ENCODE peak calls at places on chromosomes 6 and 20, in five cellular contexts. V is endothelial cell of umbilical vein, A is A549, I is K562, G is WTC11. P is an unnamed sample.

GRCh38 chr6:14252271-14252850 is 134.8 kb downstream of the CD83 start:
- DNase-seq in I (no peak), A (no peak), V (no peak), G (no peak), P (no peak)

GRCh38 chr20:50919567-50919966 is 11.7 kb downstream of the ADNP start:
- DNase-seq in V (no peak), G (no peak), A (peak), I (no peak), P (no peak)

GRCh38 chr6:26003102-26003694 is 40.6 kb downstream of the TRIM38 start:
- DNase-seq in V (peak), A (peak), I (peak), G (peak), P (peak)

GRCh38 chr20:38186788-38187221 is 21.7 kb upstream of the TGM2 start:
- DNase-seq in G (no peak), V (peak), I (no peak), A (peak), P (no peak)

GRCh38 chr6:88804701-88805100 is 158.7 kb downstream of the RNGTT start:
- DNase-seq in V (no peak), G (no peak), I (no peak), A (no peak), P (no peak)

GRCh38 chr6:121548146-121548545 is 112.7 kb downstream of the GJA1 start:
- DNase-seq in I (no peak), V (no peak), G (no peak), A (no peak), P (no peak)

GRCh38 chr6:48994811-48995210 is 468.2 kb downstream of the MMUT start:
- DNase-seq in G (no peak), V (no peak), A (peak), I (no peak), P (peak)

GRCh38 chr6:153965996-153966395 is 73.0 kb upstream of the OPRM1 start:
- DNase-seq in G (no peak), V (no peak), I (no peak), A (no peak), P (peak)

GRCh38 chr6:136113736-136114173 is 136.4 kb downstream of the MTFR2 start:
- DNase-seq in I (no peak), A (peak), V (peak), G (peak), P (peak)

GRCh38 chr6:74404366-74404765 is 708.4 kb downstream of the CD109 start:
- DNase-seq in I (no peak), A (no peak), V (no peak), G (no peak), P (no peak)

GRCh38 chr6:111810321-111811235 is 62.7 kb downstream of the FYN start:
- DNase-seq in G (no peak), V (no peak), A (no peak), I (no peak), P (no peak)

GRCh38 chr6:121971886-121972285 is 427.6 kb upstream of the HSF2 start:
- DNase-seq in G (no peak), A (no peak), I (no peak), V (no peak), P (no peak)

GRCh38 chr6:110960014-110960390 is 1.5 kb downstream of the GTF3C6 start:
- DNase-seq in V (no peak), A (no peak), G (no peak), I (no peak), P (no peak)

GRCh38 chr20:20711413-20711812 is 1.0 kb downstream of the RALGAPA2 start:
- DNase-seq in G (no peak), I (no peak), A (no peak), V (peak), P (peak)

GRCh38 chr20:18224968-18225568 is 63.3 kb upstream of the ZNF133 start:
- DNase-seq in V (peak), A (peak), I (no peak), G (no peak), P (no peak)

GRCh38 chr6:163538331-163538730 is 123.8 kb downstream of the QKI start:
- DNase-seq in G (no peak), A (no peak), V (no peak), I (no peak), P (no peak)

GRCh38 chr6:29532320-29532951 is 27.1 kb downstream of the UBD start:
- DNase-seq in A (no peak), V (no peak), I (no peak), G (no peak), P (no peak)

GRCh38 chr6:5061152-5061551 is 24.0 kb upstream of the PPP1R3G start:
- DNase-seq in I (no peak), G (no peak), A (no peak), V (no peak), P (peak)

GRCh38 chr6:71585472-71585871 is 296.9 kb downstream of the OGFRL1 start:
- DNase-seq in G (no peak), A (no peak), I (no peak), V (no peak), P (no peak)

GRCh38 chr20:45631184-45631583 is at the start of gene WFDC9:
- DNase-seq in I (no peak), G (no peak), A (no peak), V (no peak), P (no peak)

GRCh38 chr20:2130668-2131067 is 29.0 kb downstream of the STK35 start:
- DNase-seq in I (no peak), V (no peak), G (peak), A (no peak), P (peak)

GRCh38 chr6:36289281-36290018 is 19.6 kb downstream of the PNPLA1 start:
- DNase-seq in I (no peak), G (no peak), V (no peak), A (no peak), P (no peak)

GRCh38 chr20:51092238-51092822 is 69.4 kb upstream of the KCNG1 start:
- DNase-seq in G (no peak), V (no peak), A (no peak), I (no peak), P (no peak)

DNA sequence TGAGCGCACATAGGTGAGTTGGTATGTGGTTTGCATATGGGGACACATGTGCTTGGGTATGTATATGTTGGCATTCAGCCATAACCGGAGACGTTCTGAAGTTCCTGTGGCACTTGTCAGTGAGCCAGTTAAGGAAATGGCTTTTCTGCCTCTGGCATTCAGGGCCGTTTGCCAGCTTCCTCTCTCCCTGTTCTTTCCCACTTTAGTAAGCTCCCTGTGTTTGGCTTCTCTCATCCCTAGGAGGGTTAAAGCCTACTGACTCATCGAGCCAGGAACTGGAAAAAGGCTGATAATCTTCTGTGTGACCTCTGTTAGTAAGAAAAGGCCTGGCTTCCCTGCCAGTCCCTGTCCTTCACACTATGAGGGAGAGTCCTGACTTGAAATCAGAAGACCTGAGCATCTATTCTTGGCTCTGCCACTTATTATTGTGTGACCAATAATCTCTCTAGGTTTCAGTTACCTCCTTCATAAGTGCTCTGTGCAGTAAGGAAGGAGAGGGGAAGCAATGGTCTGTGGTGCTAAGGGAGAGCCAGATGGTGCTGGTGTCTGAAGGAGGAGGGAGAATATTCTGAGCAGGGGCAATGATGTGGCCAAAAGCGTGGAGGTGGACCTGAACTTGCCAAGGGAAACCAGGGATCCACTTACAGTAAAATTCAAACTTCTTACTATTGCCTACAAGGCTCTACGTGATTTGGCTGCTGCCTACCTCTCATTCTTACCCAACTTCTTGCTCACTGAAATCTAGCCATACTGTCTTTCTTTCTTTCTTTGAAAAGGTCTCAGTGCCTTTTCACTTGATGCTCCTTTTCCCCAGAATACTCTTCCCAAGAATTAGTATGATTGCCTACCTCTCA is 31.4 kb downstream of the ACSS2 start:
- DNase-seq in G (no peak), A (peak), V (peak), I (no peak), P (no peak)
- TF ChIP-seq MAX in G (no peak), A (no peak), V (no peak), I (no peak), P (no peak)

GRCh38 chr6:2528156-2528555 is 222.6 kb downstream of the MYLK4 start:
- DNase-seq in A (no peak), V (no peak), G (no peak), I (no peak), P (no peak)

GRCh38 chr6:2531426-2532208 is 219.1 kb downstream of the MYLK4 start:
- DNase-seq in G (no peak), I (no peak), V (no peak), A (no peak), P (peak)

GRCh38 chr6:2524090-2524489 is 226.6 kb downstream of the MYLK4 start:
- DNase-seq in I (no peak), G (no peak), V (peak), A (peak), P (peak)

GRCh38 chr6:2526766-2527165 is 224.0 kb downstream of the MYLK4 start:
- DNase-seq in A (no peak), V (no peak), G (no peak), I (no peak), P (no peak)

GRCh38 chr6:2529217-2529719 is 221.5 kb downstream of the MYLK4 start:
- DNase-seq in G (no peak), I (no peak), V (no peak), A (no peak), P (no peak)
- TF ChIP-seq MAX in G (no peak), I (no peak), V (no peak), A (no peak), P (no peak)

GRCh38 chr6:70353343-70353913 is 50.5 kb upstream of the COL9A1 start:
- DNase-seq in I (no peak), V (no peak), G (no peak), A (no peak), P (no peak)
- TF ChIP-seq MAX in I (no peak), V (no peak), G (no peak), A (no peak), P (no peak)

DNA sequence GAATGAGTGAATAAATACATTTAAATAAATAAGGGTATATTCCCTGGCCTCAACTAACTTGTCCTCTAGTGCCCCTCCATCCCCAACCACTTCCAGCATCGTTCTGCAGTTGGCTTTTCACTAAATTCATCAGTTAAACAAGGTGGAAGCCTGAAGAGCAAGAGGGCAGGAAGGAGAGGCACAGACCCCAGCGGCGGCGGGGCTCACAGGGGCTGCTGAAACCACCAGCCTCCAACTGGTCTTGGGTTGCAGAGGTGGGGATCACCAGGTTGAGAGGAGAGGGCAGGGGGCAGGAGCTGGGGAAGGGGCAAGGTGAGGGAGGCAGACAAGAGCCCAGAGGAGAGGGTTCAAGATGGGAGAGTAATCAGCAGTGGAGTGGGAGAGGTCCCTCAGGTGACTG is 27.1 kb downstream of the KCNK5 start:
- DNase-seq in G (no peak), I (no peak), A (no peak), V (no peak), P (no peak)
- TF ChIP-seq MAX in G (no peak), I (no peak), A (no peak), V (no peak), P (no peak)

DNA sequence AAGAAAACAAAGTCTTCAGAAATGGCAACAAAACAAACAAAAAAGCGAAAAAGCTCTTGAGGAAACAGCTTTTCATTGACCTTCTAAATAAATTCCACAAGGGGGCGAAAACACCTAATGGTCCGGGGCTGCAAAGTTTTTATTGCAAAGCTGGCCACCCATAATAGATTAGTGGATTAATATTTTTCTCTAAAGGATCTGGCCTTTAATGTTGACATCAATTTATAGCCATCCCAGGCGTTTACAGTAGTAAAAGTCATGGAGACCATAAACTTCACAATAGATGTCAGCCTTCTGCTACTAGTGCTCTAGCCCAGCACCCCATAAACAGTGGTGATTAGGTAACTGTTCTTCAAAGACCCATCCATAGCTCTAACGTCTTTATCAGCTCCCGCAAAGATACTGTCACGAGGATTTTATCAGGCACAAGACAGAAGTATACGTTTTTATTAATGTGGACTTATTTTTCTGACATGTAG is 4.8 kb downstream of the CITED2 start:
- DNase-seq in I (no peak), G (no peak), V (peak), A (peak), P (peak)
- TF ChIP-seq MAX in I (no peak), G (no peak), V (no peak), A (no peak), P (no peak)

GRCh38 chr6:107587402-107587801 is 97.5 kb downstream of the SOBP start:
- DNase-seq in V (no peak), A (no peak), I (no peak), G (no peak), P (no peak)
- TF ChIP-seq MAX in V (no peak), A (no peak), I (no peak), G (no peak), P (no peak)

DNA sequence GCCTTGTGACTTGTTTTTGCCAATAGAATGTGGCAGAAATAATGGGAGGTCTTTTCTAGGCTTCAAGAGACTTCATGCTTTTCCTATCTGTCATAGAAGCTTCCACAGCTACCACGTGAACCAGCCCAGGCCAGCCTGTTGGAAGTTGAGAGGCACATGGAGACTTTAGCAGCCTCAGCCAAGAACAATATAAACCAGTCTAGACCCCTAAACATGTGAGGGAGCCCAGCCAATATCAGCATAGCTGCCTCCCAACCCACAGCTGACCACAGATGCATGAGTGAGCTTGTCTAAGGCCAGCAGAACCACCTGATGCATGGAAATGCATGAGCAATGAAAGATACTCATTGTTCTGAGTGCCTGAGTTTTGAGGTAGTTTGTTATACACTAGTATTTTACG is 540.7 kb upstream of the BTBD3 start:
- DNase-seq in A (no peak), G (no peak), I (no peak), V (no peak), P (no peak)
- TF ChIP-seq MAX in A (no peak), G (no peak), I (no peak), V (no peak), P (no peak)